ENCODE peak calls at places on chromosomes 3 and 15, in four cellular contexts. A, F, K and O are unnamed samples.

GRCh38 chr15:62566248-62566647 is 401.2 kb upstream of the C2CD4B start:
- DNase-seq in A (peak), F (no peak), K (no peak), O (peak)

GRCh38 chr15:60777558-60777957 is 298.6 kb upstream of the ICE2 start:
- DNase-seq in A (no peak), F (no peak), K (no peak), O (no peak)

GRCh38 chr3:126476166-126476975 is 680 bp upstream of the ZXDC start:
- DNase-seq in A (peak), F (peak), K (no peak), O (peak)

GRCh38 chr3:49017978-49018706 is at the start of gene DALRD3:
- DNase-seq in A (peak), F (peak), K (peak), O (peak)

GRCh38 chr3:99875925-99876781 is 58.5 kb downstream of the CMSS1 start:
- DNase-seq in A (peak), F (peak), K (peak), O (peak)

GRCh38 chr3:197028711-197029510 is 706 bp downstream of the MELTF start:
- DNase-seq in A (no peak), F (no peak), K (no peak), O (no peak)

GRCh38 chr3:11995061-11995460 is 9.1 kb upstream of the SYN2 start:
- DNase-seq in A (no peak), F (no peak), K (no peak), O (no peak)

GRCh38 chr3:188067932-188068331 is 86.0 kb upstream of the LPP start:
- DNase-seq in A (peak), F (peak), K (no peak), O (peak)

GRCh38 chr3:115363071-115363470 is 216.0 kb upstream of the ZBTB20 start:
- DNase-seq in A (peak), F (no peak), K (no peak), O (peak)

GRCh38 chr3:155185623-155186022 is 105.5 kb downstream of the MME start:
- DNase-seq in A (peak), F (peak), K (no peak), O (peak)

GRCh38 chr3:107969994-107970896 is 120.6 kb downstream of the CD47 start:
- DNase-seq in A (peak), F (peak), K (no peak), O (peak)

GRCh38 chr15:99085413-99086326 is 19.2 kb upstream of the SYNM start:
- DNase-seq in A (peak), F (peak), K (no peak), O (no peak)

GRCh38 chr3:155219106-155219505 is 74.4 kb downstream of the STRIT1 start:
- DNase-seq in A (peak), F (no peak), K (no peak), O (peak)

GRCh38 chr3:23806322-23807160 is 786 bp downstream of the UBE2E1 start:
- DNase-seq in A (no peak), F (peak), K (peak), O (no peak)

GRCh38 chr3:56987238-56987932 is 73.1 kb upstream of the SPATA12 start:
- DNase-seq in A (no peak), F (no peak), K (no peak), O (no peak)

GRCh38 chr3:192354687-192355086 is 372.7 kb downstream of the FGF12 start:
- DNase-seq in A (no peak), F (no peak), K (no peak), O (no peak)

GRCh38 chr3:115071611-115072010 is 75.5 kb downstream of the ZBTB20 start:
- DNase-seq in A (no peak), F (peak), K (no peak), O (no peak)

GRCh38 chr3:44065311-44065710 is 176.4 kb upstream of the TOPAZ1 start:
- DNase-seq in A (peak), F (no peak), K (no peak), O (peak)

GRCh38 chr3:10706156-10707088 is 109.6 kb upstream of the SLC6A11 start:
- DNase-seq in A (no peak), F (no peak), K (no peak), O (no peak)

GRCh38 chr3:134198414-134198813 is 52.2 kb downstream of the RYK start:
- DNase-seq in A (no peak), F (no peak), K (no peak), O (no peak)

GRCh38 chr3:183385698-183386590 is 42.5 kb downstream of the MCF2L2 start:
- DNase-seq in A (peak), F (peak), K (peak), O (peak)

GRCh38 chr3:16402451-16402850 is 111.0 kb downstream of the RFTN1 start:
- DNase-seq in A (peak), F (peak), K (no peak), O (peak)

GRCh38 chr3:77815467-77815866 is 775.6 kb downstream of the ROBO2 start:
- DNase-seq in A (peak), F (no peak), K (no peak), O (peak)

GRCh38 chr3:81909756-81910155 is 148.3 kb upstream of the GBE1 start:
- DNase-seq in A (no peak), F (no peak), K (no peak), O (no peak)

GRCh38 chr3:129592362-129593150 is 13.9 kb downstream of the PLXND1 start:
- DNase-seq in A (no peak), F (no peak), K (no peak), O (no peak)

DNA sequence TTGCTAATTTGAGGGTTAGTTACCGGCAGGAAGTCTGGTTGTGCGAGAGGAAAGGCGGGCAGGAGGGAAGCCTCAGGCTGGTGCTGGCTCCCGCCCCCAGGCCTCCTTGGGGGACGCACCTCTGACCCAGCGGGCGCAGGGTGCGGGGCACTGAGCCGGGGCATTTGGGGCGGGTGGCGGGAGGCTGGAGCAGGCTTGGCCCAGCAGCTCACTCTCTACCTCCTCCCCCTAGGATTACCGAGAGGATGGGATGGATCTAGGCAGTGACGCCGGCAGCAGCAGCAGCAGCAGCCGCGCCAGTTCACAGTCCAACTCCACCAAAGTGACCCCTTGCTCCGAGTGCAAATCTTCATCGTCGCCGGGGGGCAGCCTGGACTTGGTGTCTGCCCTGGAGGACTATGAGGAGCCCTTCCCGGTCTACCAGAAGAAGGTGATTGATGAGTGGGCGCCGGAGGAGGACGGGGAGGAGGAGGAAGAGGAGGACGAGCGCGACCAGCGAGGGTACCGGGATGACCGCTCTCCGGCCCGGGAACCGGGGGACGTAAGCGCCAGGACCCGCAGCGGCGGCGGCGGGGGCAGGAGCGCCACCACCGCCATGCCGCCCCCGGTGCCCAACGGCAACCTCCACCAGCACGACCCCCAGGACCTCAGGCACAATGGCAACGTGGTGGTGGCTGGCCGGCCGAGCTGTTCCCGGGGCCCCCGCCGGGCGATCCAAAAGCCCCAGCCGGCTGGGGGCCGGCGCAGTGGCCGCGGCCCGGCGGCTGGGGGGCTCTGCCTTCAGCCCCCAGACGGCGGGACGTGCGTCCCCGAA is 224.2 kb upstream of the IL12A start:
- DNase-seq in A (peak), F (peak), K (no peak), O (peak)
- H3K4me3 ChIP-seq in A (peak), F (peak), K (no peak), O (peak)

GRCh38 chr3:21618695-21619094 is 132.3 kb downstream of the ZNF385D start:
- DNase-seq in A (no peak), F (no peak), K (no peak), O (no peak)
- H3K4me3 ChIP-seq in A (no peak), F (no peak), K (no peak), O (no peak)

GRCh38 chr15:89666147-89666857 is 11.0 kb upstream of the KIF7 start:
- DNase-seq in A (no peak), F (no peak), K (no peak), O (no peak)
- H3K4me3 ChIP-seq in A (no peak), F (no peak), K (no peak), O (no peak)

GRCh38 chr3:169144691-169145090 is 518.8 kb downstream of the MECOM start:
- DNase-seq in A (no peak), F (peak), K (no peak), O (peak)
- H3K4me3 ChIP-seq in A (no peak), F (peak), K (no peak), O (peak)

GRCh38 chr3:150687613-150688012 is 16.1 kb downstream of the ERICH6 start:
- DNase-seq in A (no peak), F (no peak), K (no peak), O (no peak)
- H3K4me3 ChIP-seq in A (no peak), F (no peak), K (no peak), O (no peak)

DNA sequence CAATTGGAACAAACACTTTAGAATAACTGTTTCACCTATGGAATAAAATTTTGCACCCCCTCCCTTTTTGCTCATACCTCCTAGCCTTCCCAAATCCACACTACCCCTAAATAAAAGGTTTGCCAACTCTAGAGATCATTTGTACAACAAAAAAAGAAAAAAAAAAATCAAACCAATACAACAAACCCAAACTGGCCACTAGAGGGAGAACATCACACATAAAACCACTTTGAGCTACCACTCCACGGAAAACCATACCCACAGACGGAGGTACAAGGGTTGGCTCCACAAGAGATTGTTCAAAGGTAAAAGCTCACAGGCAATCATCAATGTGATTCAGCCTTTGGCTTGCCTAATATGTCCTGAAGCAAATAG is 47.6 kb downstream of the SETMAR start:
- DNase-seq in A (peak), F (peak), K (peak), O (peak)
- H3K4me3 ChIP-seq in A (no peak), F (peak), K (peak), O (no peak)